ENCODE peak calls at places on chromosomes 11 and 22, in four cellular contexts. K is neuronal stem cell, E is IMR-90, R is mesenchymal stem cell. F is an unnamed sample.

GRCh38 chr11:57290288-57290687 is 34.5 kb downstream of the TNKS1BP1 start:
- DNase-seq in K (no peak), E (peak; percentile 85), R (peak; percentile 39), F (no peak)

GRCh38 chr22:25655536-25655935 is 86.5 kb upstream of the MYO18B start:
- DNase-seq in K (no peak), R (no peak), E (no peak), F (no peak)

GRCh38 chr11:35893796-35894475 is 49.9 kb upstream of the LDLRAD3 start:
- DNase-seq in K (no peak), E (peak; percentile 35), R (peak; percentile 6), F (no peak)

GRCh38 chr11:20337526-20338154 is 25.9 kb upstream of the HTATIP2 start:
- DNase-seq in E (peak; percentile 11), K (peak; percentile 59), R (peak; percentile 33), F (peak; percentile 36)

GRCh38 chr22:48753381-48753730 is 1074.3 kb downstream of the BRD1 start:
- DNase-seq in K (no peak), E (no peak), R (no peak), F (no peak)

GRCh38 chr11:63939351-63939920 is 634 bp downstream of the NAA40 start:
- DNase-seq in E (no peak), K (no peak), R (peak; percentile 47), F (peak; percentile 44)

GRCh38 chr11:119479685-119480275 is 56.8 kb upstream of the THY1 start:
- DNase-seq in E (peak; percentile 65), R (peak; percentile 77), K (no peak), F (peak; percentile 74)

GRCh38 chr11:74559110-74559933 is 33.1 kb upstream of the POLD3 start:
- DNase-seq in E (peak; percentile 55), K (no peak), R (no peak), F (no peak)

GRCh38 chr11:118714816-118715215 is 35.4 kb upstream of the TREH start:
- DNase-seq in R (no peak), K (no peak), E (no peak), F (no peak)

GRCh38 chr22:30424471-30425326 is 869 bp upstream of the MTFP1 start:
- DNase-seq in K (no peak), R (no peak), E (peak; percentile 28), F (peak; percentile 48)

GRCh38 chr22:48089601-48090331 is 1327.3 kb downstream of the TBC1D22A start:
- DNase-seq in R (no peak), E (no peak), K (no peak), F (no peak)

GRCh38 chr11:60950933-60951610 is 904 bp downstream of the SLC15A3 start:
- DNase-seq in K (no peak), E (no peak), R (peak; percentile 21), F (peak; percentile 59)

GRCh38 chr11:86251285-86251830 is 6.8 kb downstream of the EED start:
- DNase-seq in E (no peak), K (no peak), R (no peak), F (no peak)

GRCh38 chr11:123072279-123072678 is 10.3 kb upstream of the HSPA8 start:
- DNase-seq in E (no peak), K (no peak), R (no peak), F (no peak)

GRCh38 chr11:118264568-118265470 is 722 bp upstream of the MPZL2 start:
- DNase-seq in K (no peak), E (no peak), R (no peak), F (no peak)

GRCh38 chr11:103398829-103399228 is 289.6 kb downstream of the DYNC2H1 start:
- DNase-seq in E (no peak), R (no peak), K (no peak), F (no peak)

GRCh38 chr11:92130432-92130831 is 94.2 kb upstream of the FAT3 start:
- DNase-seq in K (no peak), E (peak; percentile 8), R (no peak), F (no peak)

GRCh38 chr11:130001491-130002351 is 914 bp downstream of the PRDM10 start:
- DNase-seq in K (peak; percentile 30), R (peak; percentile 37), E (peak; percentile 25), F (peak; percentile 48)

GRCh38 chr11:45834298-45834756 is 12.9 kb upstream of the CRY2 start:
- DNase-seq in E (no peak), R (no peak), K (no peak), F (no peak)

GRCh38 chr11:72124046-72124445 is 11.5 kb upstream of the FOLR3 start:
- DNase-seq in R (no peak), K (no peak), E (no peak), F (no peak)

GRCh38 chr11:1517117-1518005 is 30.8 kb upstream of the MOB2 start:
- DNase-seq in E (no peak), K (no peak), R (no peak), F (no peak)

GRCh38 chr11:128342511-128343133 is 244.7 kb downstream of the ETS1 start:
- DNase-seq in E (peak; percentile 86), R (peak; percentile 72), K (no peak), F (no peak)

GRCh38 chr11:44805152-44805461 is 78.3 kb downstream of the TSPAN18 start:
- DNase-seq in E (no peak), R (no peak), K (no peak), F (no peak)

GRCh38 chr11:76579047-76579751 is 91.3 kb downstream of the LRRC32 start:
- DNase-seq in R (peak; percentile 81), K (no peak), E (no peak), F (peak; percentile 52)

GRCh38 chr11:48093795-48094642 is 113.7 kb downstream of the PTPRJ start:
- DNase-seq in R (peak; percentile 25), K (no peak), E (peak; percentile 78), F (no peak)

GRCh38 chr22:45270095-45271020 is 14.4 kb upstream of the UPK3A start:
- DNase-seq in E (no peak), K (no peak), R (no peak), F (no peak)

GRCh38 chr22:17753401-17753989 is 20.8 kb downstream of the BID start:
- DNase-seq in E (peak; percentile 55), K (no peak), R (peak; percentile 23), F (no peak)

GRCh38 chr11:69593851-69594250 is 47.1 kb upstream of the CCND1 start:
- DNase-seq in R (no peak), E (no peak), K (no peak), F (no peak)

GRCh38 chr11:69594481-69594880 is 46.5 kb upstream of the CCND1 start:
- DNase-seq in K (no peak), R (no peak), E (no peak), F (no peak)

GRCh38 chr11:69588270-69588669 is 52.7 kb upstream of the CCND1 start:
- DNase-seq in R (peak; percentile 58), K (no peak), E (peak; percentile 87), F (no peak)

GRCh38 chr11:69595805-69596665 is 44.9 kb upstream of the CCND1 start:
- DNase-seq in E (no peak), R (no peak), K (no peak), F (no peak)

DNA sequence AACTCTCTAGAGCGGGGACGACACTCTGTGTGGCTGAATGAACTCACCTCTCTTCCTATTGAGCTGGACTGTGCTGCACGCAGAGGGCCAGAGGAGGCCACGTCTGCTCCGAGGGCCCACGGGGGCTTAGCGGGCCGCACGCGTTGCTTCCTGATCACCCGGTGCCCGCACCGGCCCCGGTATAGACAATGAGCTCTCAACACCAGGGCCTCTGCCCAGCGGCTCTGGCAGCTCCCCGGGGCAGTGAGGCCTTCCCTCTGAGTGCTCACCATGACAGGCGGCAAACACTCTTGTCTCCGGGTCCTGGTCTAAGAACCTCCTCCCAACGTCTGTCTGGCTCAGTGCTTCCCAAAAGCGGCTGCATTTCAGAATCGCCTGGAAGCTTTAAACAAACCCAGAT is 48.0 kb upstream of the CCND1 start:
- DNase-seq in K (no peak), R (no peak), E (no peak), F (no peak)
- H4K8ac ChIP-seq in K (no peak overlapping the region), R (no peak overlapping the region), E (no peak overlapping the region), F (no peak overlapping the region)

DNA sequence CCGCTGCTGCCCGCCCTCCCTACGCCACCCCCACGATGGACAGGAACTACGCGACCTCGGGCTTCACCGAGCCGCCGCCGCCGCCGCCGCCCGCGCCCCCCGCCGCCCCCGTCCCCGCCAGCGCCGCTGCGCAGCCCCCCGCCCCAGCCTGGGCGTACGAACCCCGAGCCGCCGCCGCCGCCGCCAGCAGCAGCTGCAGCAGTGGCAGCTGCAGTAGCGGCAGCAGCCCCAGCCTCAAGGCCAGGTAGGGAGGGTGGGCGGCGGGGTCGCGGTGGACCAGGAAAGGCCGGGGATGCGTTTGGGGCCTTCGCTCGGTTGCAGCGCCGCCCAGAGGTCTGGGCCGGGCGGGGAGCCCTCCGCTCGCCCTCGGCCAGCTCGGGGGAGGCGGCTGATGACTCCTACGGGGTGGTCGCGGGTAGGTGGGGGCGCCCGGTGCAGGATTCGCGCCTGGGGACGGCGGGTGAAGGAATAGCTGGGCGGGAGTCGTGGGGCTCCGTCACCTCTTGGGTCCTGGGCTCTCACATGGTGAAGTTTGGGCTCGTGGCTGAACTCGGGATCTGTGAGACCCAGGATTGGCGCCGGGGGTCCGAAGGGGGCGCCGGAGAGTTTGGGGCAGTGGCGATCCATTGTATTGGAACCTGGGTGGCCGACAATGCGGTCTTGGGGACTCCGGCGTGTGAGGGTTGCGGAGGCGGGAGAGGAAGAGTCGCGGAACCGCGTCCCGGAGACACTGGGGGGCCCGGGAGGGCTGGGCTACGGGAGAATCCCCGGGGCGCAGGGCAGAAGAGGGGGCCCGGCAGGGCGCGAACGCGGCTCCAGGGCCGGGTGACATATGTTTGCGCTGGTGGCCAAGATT is 708 bp downstream of the QSER1 start:
- DNase-seq in E (peak; percentile 26), K (peak; percentile 77), R (peak; percentile 69), F (peak; percentile 68)
- H2AFZ ChIP-seq in E (peak overlapping the region; percentile 79), K (peak overlapping the region; percentile 96), R (peak overlapping the region; percentile 77), F (no peak overlapping the region)

DNA sequence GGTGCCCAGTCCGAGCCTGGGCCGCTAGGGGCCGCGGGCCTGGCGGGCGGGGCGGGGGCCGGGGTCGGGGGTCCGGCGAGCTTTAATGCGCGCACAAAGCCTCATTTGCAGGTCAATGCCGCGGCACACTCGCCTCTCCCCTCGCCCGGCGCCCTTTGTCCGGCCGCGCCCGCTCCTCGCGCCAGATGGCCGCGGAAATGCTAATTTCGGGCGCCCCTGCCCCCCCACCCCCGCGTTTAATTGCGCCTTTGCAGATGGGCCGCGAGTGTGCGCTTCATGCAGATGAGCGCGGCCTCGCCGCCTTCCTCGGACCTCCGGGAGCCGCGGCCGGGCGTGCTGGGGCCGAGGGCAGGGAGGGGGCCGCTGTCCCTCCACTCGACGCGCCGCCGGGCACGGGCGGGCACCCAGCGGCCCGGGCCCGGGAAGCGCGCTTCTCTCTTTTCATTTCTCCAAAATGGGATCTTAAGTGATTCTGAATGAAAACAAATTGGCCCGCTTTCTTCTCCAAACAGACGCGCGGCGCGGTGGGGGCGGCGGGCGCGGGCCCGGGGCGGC is 23.1 kb downstream of the CDKN1C start:
- DNase-seq in E (no peak), R (no peak), K (no peak), F (peak; percentile 86)
- H4K8ac ChIP-seq in E (no peak overlapping the region), R (no peak overlapping the region), K (no peak overlapping the region), F (no peak overlapping the region)

GRCh38 chr22:20458530-20459151 is 21.0 kb upstream of the SCARF2 start:
- DNase-seq in E (no peak), R (no peak), K (no peak), F (no peak)
- H2AFZ ChIP-seq in E (no peak overlapping the region), R (no peak overlapping the region), K (no peak overlapping the region), F (no peak overlapping the region)

F was measured in H9.